ENCODE peak calls at places on chromosomes 11 and 22, in eight cellular contexts. F is lower lobe of right lung, Y is right atrium auricular region, C is tibial nerve, Z is sigmoid colon, O is psoas muscle, E is transverse colon, H is iPS DF 6.9. R is an unnamed sample.
A peak's percentile ranks its signal among the peaks of the same experiment; 100 is the strongest.

GRCh38 chr22:20864186-20864908 is 5.5 kb downstream of the SNAP29 start:
- DNase-seq in F (no peak), Y (no peak), C (no peak), Z (no peak), O (no peak), E (no peak), H (no peak), R (peak; percentile 31)

GRCh38 chr11:130165601-130166456 is 6.2 kb downstream of the ST14 start:
- DNase-seq in F (no peak), Y (no peak), C (no peak), Z (no peak), O (no peak), E (peak; percentile 56), H (no peak), R (no peak)

GRCh38 chr22:30279389-30279788 is 9.9 kb downstream of the CASTOR1 start:
- DNase-seq in F (peak; percentile 90), Y (no peak), C (no peak), Z (no peak), O (peak; percentile 75), E (no peak), H (no peak), R (no peak)

GRCh38 chr11:34161812-34162506 is 56.5 kb downstream of the NAT10 start:
- DNase-seq in F (no peak), Y (no peak), C (no peak), Z (no peak), O (peak; percentile 16), E (no peak), H (no peak), R (no peak)

GRCh38 chr11:64244966-64245365 is 1.8 kb downstream of the PPP1R14B start:
- DNase-seq in F (no peak), Y (no peak), C (no peak), Z (no peak), O (no peak), E (peak; percentile 19), H (no peak), R (no peak)

GRCh38 chr11:68843052-68843561 is 1.4 kb upstream of the CPT1A start:
- DNase-seq in F (no peak), Y (no peak), C (no peak), Z (no peak), O (no peak), E (peak; percentile 68), H (no peak), R (no peak)

GRCh38 chr11:45885921-45886721 is 670 bp downstream of the MAPK8IP1 start:
- DNase-seq in F (no peak), Y (no peak), C (no peak), Z (no peak), O (no peak), E (no peak), H (no peak), R (peak; percentile 79)

GRCh38 chr11:115919341-115920086 is 415.3 kb upstream of the CADM1 start:
- DNase-seq in F (no peak), Y (no peak), C (no peak), Z (no peak), O (no peak), E (no peak), H (no peak), R (peak; percentile 63)

GRCh38 chr11:45253640-45254039 is 32.5 kb downstream of the SYT13 start:
- DNase-seq in F (no peak), Y (no peak), C (no peak), Z (no peak), O (no peak), E (no peak), H (no peak), R (no peak)

GRCh38 chr11:120057595-120058581 is 80.0 kb downstream of the TRIM29 start:
- DNase-seq in F (no peak), Y (peak; percentile 47), C (no peak), Z (no peak), O (no peak), E (peak; percentile 25), H (peak; percentile 54), R (no peak)

GRCh38 chr11:74844072-74844471 is 95.4 kb downstream of the RNF169 start:
- DNase-seq in F (peak; percentile 73), Y (no peak), C (no peak), Z (no peak), O (no peak), E (no peak), H (no peak), R (no peak)
- H3K36me3 ChIP-seq in F (peaks cover 45% of the 10 kb centered on the region), Y (peaks cover 34% of the 10 kb centered on the region), C (no peaks in the 10 kb centered on the region), Z (peaks cover 11% of the 10 kb centered on the region), O (peaks cover 19% of the 10 kb centered on the region), E (no peaks in the 10 kb centered on the region), H (peaks cover 8% of the 10 kb centered on the region), R (peaks cover 51% of the 10 kb centered on the region)

GRCh38 chr11:61700720-61701119 is 20.5 kb downstream of the DAGLA start:
- DNase-seq in F (no peak), Y (no peak), C (no peak), Z (no peak), O (no peak), E (no peak), H (no peak), R (no peak)

GRCh38 chr11:61698173-61698965 is 18.2 kb downstream of the DAGLA start:
- DNase-seq in F (no peak), Y (no peak), C (no peak), Z (no peak), O (no peak), E (no peak), H (no peak), R (peak; percentile 45)

GRCh38 chr11:61699737-61700160 is 19.6 kb downstream of the DAGLA start:
- DNase-seq in F (no peak), Y (no peak), C (no peak), Z (peak; percentile 80), O (peak; percentile 76), E (peak; percentile 72), H (no peak), R (peak; percentile 90)

GRCh38 chr11:61701298-61701993 is 21.3 kb downstream of the DAGLA start:
- DNase-seq in F (no peak), Y (no peak), C (no peak), Z (no peak), O (peak; percentile 70), E (peak; percentile 48), H (no peak), R (no peak)

GRCh38 chr11:61700221-61700620 is 20.0 kb downstream of the DAGLA start:
- DNase-seq in F (peak; percentile 71), Y (no peak), C (no peak), Z (no peak), O (no peak), E (peak; percentile 87), H (no peak), R (peak; percentile 90)
- H3K4me3 ChIP-seq in F (no peak overlapping the region), Y (no peak overlapping the region), C (no peak overlapping the region), Z (no peak overlapping the region), O (no peak overlapping the region), E (no peak overlapping the region), H (no peak overlapping the region), R (no peak overlapping the region)

GRCh38 chr22:39179841-39180335 is 27.4 kb upstream of the CBX7 start:
- DNase-seq in F (no peak), Y (no peak), C (no peak), Z (no peak), O (no peak), E (no peak), H (no peak), R (no peak)
- H3K4me1 ChIP-seq in F (peaks cover 59% of the 10 kb centered on the region), Y (no peaks in the 10 kb centered on the region), C (peaks cover 63% of the 10 kb centered on the region), Z (no peaks in the 10 kb centered on the region), O (peaks cover 23% of the 10 kb centered on the region), E (peaks cover 21% of the 10 kb centered on the region), H (peaks cover 18% of the 10 kb centered on the region), R (peaks cover 40% of the 10 kb centered on the region)

DNA sequence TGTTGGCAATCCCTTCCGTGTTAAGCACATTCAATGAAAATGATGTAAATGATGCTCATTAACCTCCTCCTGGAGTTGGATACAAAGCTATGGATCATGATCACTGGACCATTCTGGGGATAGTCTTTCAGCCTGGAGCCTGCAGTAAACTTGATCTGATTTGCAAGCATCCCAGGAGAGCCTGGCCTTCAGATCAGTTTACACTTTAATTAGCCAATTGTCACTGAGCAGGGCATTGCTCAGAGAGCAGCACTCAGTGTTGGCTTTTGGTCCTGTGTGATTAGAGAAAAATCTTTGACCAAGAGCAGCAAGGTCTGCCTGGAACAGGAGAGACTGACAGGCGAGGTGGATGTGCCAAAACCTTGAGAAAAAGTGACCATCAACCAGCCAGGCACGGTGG is 45.6 kb downstream of the ARFGAP3 start:
- DNase-seq in F (no peak), Y (no peak), C (no peak), Z (no peak), O (no peak), E (no peak), H (no peak), R (no peak)
- H3K36me3 ChIP-seq in F (peaks cover 96% of the 10 kb centered on the region), Y (peaks cover 83% of the 10 kb centered on the region), C (peaks cover 7% of the 10 kb centered on the region), Z (peaks cover 25% of the 10 kb centered on the region), O (peaks cover 2% of the 10 kb centered on the region), E (no peaks in the 10 kb centered on the region), H (no peaks in the 10 kb centered on the region), R (peaks cover 48% of the 10 kb centered on the region)

GRCh38 chr22:46776876-46777608 is 14.6 kb downstream of the TBC1D22A start:
- DNase-seq in F (no peak), Y (no peak), C (no peak), Z (no peak), O (no peak), E (no peak), H (no peak), R (no peak)

GRCh38 chr22:46775364-46775758 is 12.9 kb downstream of the TBC1D22A start:
- DNase-seq in F (no peak), Y (no peak), C (no peak), Z (no peak), O (no peak), E (no peak), H (no peak), R (no peak)

GRCh38 chr22:46774456-46775363 is 12.3 kb downstream of the TBC1D22A start:
- DNase-seq in F (no peak), Y (no peak), C (no peak), Z (no peak), O (no peak), E (no peak), H (no peak), R (peak; percentile 66)

GRCh38 chr22:46776486-46776826 is 14.0 kb downstream of the TBC1D22A start:
- DNase-seq in F (no peak), Y (no peak), C (no peak), Z (no peak), O (no peak), E (no peak), H (no peak), R (no peak)

GRCh38 chr22:46775789-46776485 is 13.5 kb downstream of the TBC1D22A start:
- DNase-seq in F (no peak), Y (no peak), C (no peak), Z (no peak), O (no peak), E (no peak), H (no peak), R (peak; percentile 64)
- H3K4me3 ChIP-seq in F (no peak overlapping the region), Y (no peak overlapping the region), C (no peak overlapping the region), Z (no peak overlapping the region), O (no peak overlapping the region), E (no peak overlapping the region), H (no peak overlapping the region), R (no peak overlapping the region)

GRCh38 chr22:37310815-37311595 is 28.7 kb downstream of the CYTH4 start:
- DNase-seq in F (peak; percentile 75), Y (peak; percentile 64), C (no peak), Z (no peak), O (peak; percentile 41), E (no peak), H (no peak), R (no peak)
- H3K4me1 ChIP-seq in F (peaks cover 70% of the 10 kb centered on the region), Y (no peaks in the 10 kb centered on the region), C (peaks cover 52% of the 10 kb centered on the region), Z (no peaks in the 10 kb centered on the region), O (peaks cover 4% of the 10 kb centered on the region), E (peaks cover 38% of the 10 kb centered on the region), H (peaks cover 2% of the 10 kb centered on the region), R (peaks cover 31% of the 10 kb centered on the region)

GRCh38 chr22:35582861-35583670 is 34.1 kb downstream of the MB start:
- DNase-seq in F (peak; percentile 70), Y (no peak), C (peak; percentile 49), Z (peak; percentile 86), O (peak; percentile 77), E (peak; percentile 68), H (no peak), R (peak; percentile 66)
- H3K36me3 ChIP-seq in F (no peaks in the 10 kb centered on the region), Y (no peaks in the 10 kb centered on the region), C (no peaks in the 10 kb centered on the region), Z (no peaks in the 10 kb centered on the region), O (no peaks in the 10 kb centered on the region), E (no peaks in the 10 kb centered on the region), H (no peaks in the 10 kb centered on the region), R (no peaks in the 10 kb centered on the region)

GRCh38 chr11:125263268-125263790 is 98.8 kb downstream of the PKNOX2 start:
- DNase-seq in F (peak; percentile 73), Y (peak; percentile 86), C (peak; percentile 50), Z (peak; percentile 86), O (peak; percentile 74), E (peak; percentile 57), H (peak; percentile 77), R (peak; percentile 95)
- H3K4me3 ChIP-seq in F (no peak overlapping the region), Y (no peak overlapping the region), C (no peak overlapping the region), Z (peak overlapping the region; percentile 1), O (peak overlapping the region; percentile 18), E (no peak overlapping the region), H (no peak overlapping the region), R (no peak overlapping the region)

R was measured in kidney.